ENCODE peak calls at places on chromosomes 7 and 10, in five cellular contexts. One of them, this sample, is unnamed.

GRCh38 chr7:108178393-108178792 is 48.2 kb upstream of the LAMB4 start:
- DNase-seq in mesendoderm: no peak
- DNase-seq in NCI-H1105: peak; percentile 98
- DNase-seq in T-helper 9 cell: no peak
- DNase-seq in stimulated activated CD8-positive, alpha-beta memory T cell treated with anti-CD3 and anti-CD28 coated beads, Interleukin-15, amount 100 ng/mL, for 48 hours: no peak
- DNase-seq in this sample: no peak

GRCh38 chr7:2371329-2371728 is 16.7 kb downstream of the EIF3B start:
- DNase-seq in mesendoderm: no peak
- DNase-seq in NCI-H1105: no peak
- DNase-seq in T-helper 9 cell: no peak
- DNase-seq in stimulated activated CD8-positive, alpha-beta memory T cell treated with anti-CD3 and anti-CD28 coated beads, Interleukin-15, amount 100 ng/mL, for 48 hours: no peak
- DNase-seq in this sample: no peak

GRCh38 chr7:2273866-2274265 is 31.8 kb downstream of the NUDT1 start:
- DNase-seq in mesendoderm: no peak
- DNase-seq in NCI-H1105: no peak
- DNase-seq in T-helper 9 cell: no peak
- DNase-seq in stimulated activated CD8-positive, alpha-beta memory T cell treated with anti-CD3 and anti-CD28 coated beads, Interleukin-15, amount 100 ng/mL, for 48 hours: no peak
- DNase-seq in this sample: no peak

GRCh38 chr10:78732381-78732780 is 336.4 kb upstream of the ZMIZ1 start:
- DNase-seq in mesendoderm: no peak
- DNase-seq in NCI-H1105: no peak
- DNase-seq in T-helper 9 cell: no peak
- DNase-seq in stimulated activated CD8-positive, alpha-beta memory T cell treated with anti-CD3 and anti-CD28 coated beads, Interleukin-15, amount 100 ng/mL, for 48 hours: no peak
- DNase-seq in this sample: no peak

GRCh38 chr7:2894118-2894940 is 50.2 kb upstream of the GNA12 start:
- DNase-seq in mesendoderm: no peak
- DNase-seq in NCI-H1105: no peak
- DNase-seq in T-helper 9 cell: peak; percentile 27
- DNase-seq in stimulated activated CD8-positive, alpha-beta memory T cell treated with anti-CD3 and anti-CD28 coated beads, Interleukin-15, amount 100 ng/mL, for 48 hours: peak; percentile 56
- DNase-seq in this sample: no peak

GRCh38 chr7:130890176-130891020 is 156.4 kb upstream of the KLF14 start:
- DNase-seq in mesendoderm: no peak
- DNase-seq in NCI-H1105: no peak
- DNase-seq in T-helper 9 cell: no peak
- DNase-seq in stimulated activated CD8-positive, alpha-beta memory T cell treated with anti-CD3 and anti-CD28 coated beads, Interleukin-15, amount 100 ng/mL, for 48 hours: no peak
- DNase-seq in this sample: no peak

GRCh38 chr10:6665847-6666246 is 85.8 kb upstream of the PRKCQ start:
- DNase-seq in mesendoderm: no peak
- DNase-seq in NCI-H1105: no peak
- DNase-seq in T-helper 9 cell: no peak
- DNase-seq in stimulated activated CD8-positive, alpha-beta memory T cell treated with anti-CD3 and anti-CD28 coated beads, Interleukin-15, amount 100 ng/mL, for 48 hours: peak; percentile 35
- DNase-seq in this sample: no peak

GRCh38 chr7:44912775-44913347 is 27.5 kb upstream of the PURB start:
- DNase-seq in mesendoderm: peak; percentile 43
- DNase-seq in NCI-H1105: no peak
- DNase-seq in T-helper 9 cell: no peak
- DNase-seq in stimulated activated CD8-positive, alpha-beta memory T cell treated with anti-CD3 and anti-CD28 coated beads, Interleukin-15, amount 100 ng/mL, for 48 hours: no peak
- DNase-seq in this sample: no peak

GRCh38 chr10:66786705-66787104 is 139.1 kb upstream of the LRRTM3 start:
- DNase-seq in mesendoderm: no peak
- DNase-seq in NCI-H1105: no peak
- DNase-seq in T-helper 9 cell: no peak
- DNase-seq in stimulated activated CD8-positive, alpha-beta memory T cell treated with anti-CD3 and anti-CD28 coated beads, Interleukin-15, amount 100 ng/mL, for 48 hours: no peak
- DNase-seq in this sample: no peak

GRCh38 chr7:87600130-87601124 is at the start of gene ABCB1:
- DNase-seq in mesendoderm: peak; percentile 83
- DNase-seq in NCI-H1105: no peak
- DNase-seq in T-helper 9 cell: peak; percentile 31
- DNase-seq in stimulated activated CD8-positive, alpha-beta memory T cell treated with anti-CD3 and anti-CD28 coated beads, Interleukin-15, amount 100 ng/mL, for 48 hours: peak; percentile 52
- DNase-seq in this sample: peak; percentile 28

GRCh38 chr10:52226448-52226847 is 87.6 kb upstream of the DKK1 start:
- DNase-seq in mesendoderm: no peak
- DNase-seq in NCI-H1105: no peak
- DNase-seq in T-helper 9 cell: no peak
- DNase-seq in stimulated activated CD8-positive, alpha-beta memory T cell treated with anti-CD3 and anti-CD28 coated beads, Interleukin-15, amount 100 ng/mL, for 48 hours: no peak
- DNase-seq in this sample: no peak

GRCh38 chr7:34748244-34749039 is 90.4 kb downstream of the NPSR1 start:
- DNase-seq in mesendoderm: peak; percentile 73
- DNase-seq in NCI-H1105: peak; percentile 87
- DNase-seq in T-helper 9 cell: no peak
- DNase-seq in stimulated activated CD8-positive, alpha-beta memory T cell treated with anti-CD3 and anti-CD28 coated beads, Interleukin-15, amount 100 ng/mL, for 48 hours: no peak
- DNase-seq in this sample: peak; percentile 93

GRCh38 chr10:17109475-17110207 is 20.0 kb downstream of the CUBN start:
- DNase-seq in mesendoderm: no peak
- DNase-seq in NCI-H1105: no peak
- DNase-seq in T-helper 9 cell: no peak
- DNase-seq in stimulated activated CD8-positive, alpha-beta memory T cell treated with anti-CD3 and anti-CD28 coated beads, Interleukin-15, amount 100 ng/mL, for 48 hours: no peak
- DNase-seq in this sample: no peak

GRCh38 chr7:105826143-105826542 is 50.3 kb downstream of the ATXN7L1 start:
- DNase-seq in mesendoderm: no peak
- DNase-seq in NCI-H1105: no peak
- DNase-seq in T-helper 9 cell: no peak
- DNase-seq in stimulated activated CD8-positive, alpha-beta memory T cell treated with anti-CD3 and anti-CD28 coated beads, Interleukin-15, amount 100 ng/mL, for 48 hours: no peak
- DNase-seq in this sample: no peak

This sample was measured in upper lobe of left lung.